ENCODE peak calls at places on chromosomes 1 and 21, in seven cellular contexts. Y, I, N, S, U, P and A are unnamed samples.

GRCh38 chr1:23899070-23899469 is 14.1 kb downstream of the CNR2 start:
- DNase-seq in Y (no peak), I (no peak), N (no peak), S (peak), U (no peak), P (no peak), A (no peak)

GRCh38 chr1:179591592-179592580 is at the start of gene TDRD5:
- DNase-seq in Y (peak), I (no peak), N (no peak), S (no peak), U (no peak), P (no peak), A (no peak)

GRCh38 chr1:180181048-180181447 is 26.4 kb downstream of the QSOX1 start:
- DNase-seq in Y (no peak), I (no peak), N (no peak), S (no peak), U (no peak), P (no peak), A (no peak)

GRCh38 chr21:31872452-31873274 is at the start of gene HUNK:
- DNase-seq in Y (peak), I (no peak), N (peak), S (peak), U (no peak), P (no peak), A (peak)

GRCh38 chr1:23664837-23665795 is 26.5 kb upstream of the RPL11 start:
- DNase-seq in Y (no peak), I (peak), N (peak), S (peak), U (no peak), P (no peak), A (peak)

GRCh38 chr1:227945891-227946623 is 1.7 kb downstream of the WNT9A start:
- DNase-seq in Y (peak), I (no peak), N (peak), S (no peak), U (peak), P (no peak), A (peak)

GRCh38 chr1:168504064-168504837 is 39.5 kb downstream of the XCL2 start:
- DNase-seq in Y (peak), I (no peak), N (peak), S (peak), U (peak), P (no peak), A (peak)

GRCh38 chr1:209249785-209250441 is 333.6 kb upstream of the CAMK1G start:
- DNase-seq in Y (no peak), I (no peak), N (no peak), S (no peak), U (no peak), P (no peak), A (no peak)

GRCh38 chr1:39462074-39462473 is 29.4 kb upstream of the BMP8A start:
- DNase-seq in Y (no peak), I (no peak), N (no peak), S (no peak), U (no peak), P (no peak), A (peak)

GRCh38 chr1:151809625-151810556 is 4.7 kb upstream of the LINGO4 start:
- DNase-seq in Y (no peak), I (no peak), N (no peak), S (no peak), U (no peak), P (no peak), A (no peak)

GRCh38 chr1:150764617-150765090 is 924 bp downstream of the CTSS start:
- DNase-seq in Y (no peak), I (no peak), N (peak), S (peak), U (no peak), P (no peak), A (peak)

GRCh38 chr1:215835951-215836350 is 268.8 kb downstream of the KCTD3 start:
- DNase-seq in Y (no peak), I (no peak), N (peak), S (no peak), U (no peak), P (no peak), A (no peak)

GRCh38 chr1:197464039-197464438 is 196.0 kb downstream of the CRB1 start:
- DNase-seq in Y (no peak), I (no peak), N (peak), S (no peak), U (no peak), P (no peak), A (peak)

GRCh38 chr1:14913475-14914155 is 239.9 kb upstream of the TMEM51 start:
- DNase-seq in Y (no peak), I (no peak), N (no peak), S (peak), U (no peak), P (no peak), A (no peak)

GRCh38 chr1:219790834-219791615 is 137.3 kb downstream of the SLC30A10 start:
- DNase-seq in Y (no peak), I (no peak), N (no peak), S (no peak), U (no peak), P (no peak), A (peak)

GRCh38 chr21:19553930-19554615 is 1150.5 kb upstream of the TMPRSS15 start:
- DNase-seq in Y (no peak), I (no peak), N (no peak), S (no peak), U (no peak), P (no peak), A (no peak)

GRCh38 chr1:178374016-178374415 is 122.7 kb downstream of the CLEC20A start:
- DNase-seq in Y (no peak), I (no peak), N (no peak), S (no peak), U (no peak), P (no peak), A (peak)

GRCh38 chr1:88661188-88661587 is 22.9 kb upstream of the PKN2 start:
- DNase-seq in Y (no peak), I (no peak), N (no peak), S (peak), U (no peak), P (no peak), A (no peak)

GRCh38 chr21:41758550-41758949 is 8.3 kb downstream of the RIPK4 start:
- DNase-seq in Y (no peak), I (no peak), N (no peak), S (no peak), U (no peak), P (no peak), A (no peak)

GRCh38 chr1:109944541-109944940 is 33.9 kb downstream of the CSF1 start:
- DNase-seq in Y (no peak), I (no peak), N (no peak), S (no peak), U (no peak), P (no peak), A (no peak)

GRCh38 chr1:23809751-23810171 is 9.2 kb upstream of the GALE start:
- DNase-seq in Y (peak), I (peak), N (peak), S (peak), U (peak), P (peak), A (peak)